ENCODE peak calls at places on chromosome 17, in four cellular contexts. A, R, E and J are unnamed samples.

GRCh38 chr17:78026381-78026780 is 67.9 kb downstream of the TNRC6C start:
- DNase-seq in A (no peak), R (no peak), E (no peak), J (no peak)

GRCh38 chr17:2874211-2874686 is 78.0 kb downstream of the RAP1GAP2 start:
- DNase-seq in A (no peak), R (no peak), E (no peak), J (no peak)

GRCh38 chr17:29757788-29758187 is 135.1 kb upstream of the CORO6 start:
- DNase-seq in A (no peak), R (no peak), E (no peak), J (peak)

GRCh38 chr17:64384253-64385186 is 6.1 kb downstream of the PECAM1 start:
- DNase-seq in A (peak), R (no peak), E (no peak), J (no peak)

GRCh38 chr17:72121164-72122001 is 563 bp downstream of the SOX9 start:
- DNase-seq in A (no peak), R (no peak), E (no peak), J (no peak)

GRCh38 chr17:63486317-63487013 is 9.6 kb downstream of the ACE start:
- DNase-seq in A (no peak), R (no peak), E (no peak), J (no peak)

GRCh38 chr17:29005936-29006438 is at the start of gene SEZ6:
- DNase-seq in A (peak), R (peak), E (peak), J (peak)

GRCh38 chr17:83036193-83036592 is 43.2 kb upstream of the METRNL start:
- DNase-seq in A (no peak), R (no peak), E (no peak), J (no peak)

GRCh38 chr17:29116652-29117439 is 63.4 kb downstream of the MYO18A start:
- DNase-seq in A (no peak), R (peak), E (no peak), J (peak)

GRCh38 chr17:75069783-75070182 is 18.0 kb upstream of the SLC16A5 start:
- DNase-seq in A (no peak), R (no peak), E (no peak), J (no peak)

GRCh38 chr17:34726536-34727384 is 147.4 kb downstream of the TMEM132E start:
- DNase-seq in A (no peak), R (no peak), E (no peak), J (no peak)

GRCh38 chr17:15890279-15890892 is 54.5 kb upstream of the ADORA2B start:
- DNase-seq in A (no peak), R (no peak), E (no peak), J (no peak)

GRCh38 chr17:13513039-13513405 is 88.7 kb downstream of the HS3ST3A1 start:
- DNase-seq in A (no peak), R (no peak), E (no peak), J (no peak)

GRCh38 chr17:9935408-9935807 is 30.3 kb upstream of the RCVRN start:
- DNase-seq in A (no peak), R (peak), E (no peak), J (no peak)

GRCh38 chr17:11803635-11804034 is 193.6 kb downstream of the ZNF18 start:
- DNase-seq in A (no peak), R (no peak), E (no peak), J (no peak)